ENCODE peak calls at places on chromosome X, in five cellular contexts. One of them, this sample, is unnamed.

GRCh38 chrX:152913354-152913753 is 15.5 kb downstream of the ZNF185 start:
- DNase-seq in NB4: peak
- DNase-seq in heart left ventricle: no peak
- DNase-seq in tibial nerve: no peak
- DNase-seq in HCT116: no peak
- DNase-seq in this sample: no peak

GRCh38 chrX:148504412-148504950 is 4.1 kb downstream of the AFF2 start:
- DNase-seq in NB4: peak
- DNase-seq in heart left ventricle: no peak
- DNase-seq in tibial nerve: no peak
- DNase-seq in HCT116: no peak
- DNase-seq in this sample: no peak

GRCh38 chrX:40936827-40937226 is 148.4 kb upstream of the USP9X start:
- DNase-seq in NB4: no peak
- DNase-seq in heart left ventricle: no peak
- DNase-seq in tibial nerve: no peak
- DNase-seq in HCT116: no peak
- DNase-seq in this sample: no peak

GRCh38 chrX:68751372-68751771 is 77.4 kb upstream of the EFNB1 start:
- DNase-seq in NB4: no peak
- DNase-seq in heart left ventricle: no peak
- DNase-seq in tibial nerve: no peak
- DNase-seq in HCT116: no peak
- DNase-seq in this sample: no peak

GRCh38 chrX:30023451-30023850 is 191.9 kb upstream of the MAGEB2 start:
- DNase-seq in NB4: no peak
- DNase-seq in heart left ventricle: no peak
- DNase-seq in tibial nerve: no peak
- DNase-seq in HCT116: no peak
- DNase-seq in this sample: no peak

GRCh38 chrX:108022491-108023089 is 22.3 kb upstream of the VSIG1 start:
- DNase-seq in NB4: no peak
- DNase-seq in heart left ventricle: no peak
- DNase-seq in tibial nerve: no peak
- DNase-seq in HCT116: no peak
- DNase-seq in this sample: no peak

GRCh38 chrX:129786210-129786651 is 6.5 kb downstream of the SASH3 start:
- DNase-seq in NB4: peak
- DNase-seq in heart left ventricle: no peak
- DNase-seq in tibial nerve: no peak
- DNase-seq in HCT116: no peak
- DNase-seq in this sample: no peak

GRCh38 chrX:3638280-3638873 is 75.1 kb downstream of the PRKX start:
- DNase-seq in NB4: peak
- DNase-seq in heart left ventricle: peak
- DNase-seq in tibial nerve: peak
- DNase-seq in HCT116: peak
- DNase-seq in this sample: peak

GRCh38 chrX:131845201-131845600 is 177.9 kb upstream of the STK26 start:
- DNase-seq in NB4: no peak
- DNase-seq in heart left ventricle: no peak
- DNase-seq in tibial nerve: no peak
- DNase-seq in HCT116: no peak
- DNase-seq in this sample: no peak

GRCh38 chrX:71128915-71129765 is 10.7 kb downstream of the MED12 start:
- DNase-seq in NB4: peak
- DNase-seq in heart left ventricle: peak
- DNase-seq in tibial nerve: peak
- DNase-seq in HCT116: no peak
- DNase-seq in this sample: peak

GRCh38 chrX:79366888-79367749 is at the start of gene ITM2A:
- DNase-seq in NB4: peak
- DNase-seq in heart left ventricle: peak
- DNase-seq in tibial nerve: peak
- DNase-seq in HCT116: no peak
- DNase-seq in this sample: peak

GRCh38 chrX:72137846-72138455 is 6.2 kb upstream of the RTL5 start:
- DNase-seq in NB4: no peak
- DNase-seq in heart left ventricle: no peak
- DNase-seq in tibial nerve: no peak
- DNase-seq in HCT116: no peak
- DNase-seq in this sample: no peak

GRCh38 chrX:104270916-104271512 is 16.3 kb upstream of the ESX1 start:
- DNase-seq in NB4: peak
- DNase-seq in heart left ventricle: peak
- DNase-seq in tibial nerve: peak
- DNase-seq in HCT116: peak
- DNase-seq in this sample: peak

GRCh38 chrX:70422886-70423336 is at the start of gene GDPD2:
- DNase-seq in NB4: peak
- DNase-seq in heart left ventricle: no peak
- DNase-seq in tibial nerve: no peak
- DNase-seq in HCT116: no peak
- DNase-seq in this sample: no peak

GRCh38 chrX:70452143-70452733 is 7.6 kb downstream of the DLG3 start:
- DNase-seq in NB4: peak
- DNase-seq in heart left ventricle: peak
- DNase-seq in tibial nerve: peak
- DNase-seq in HCT116: peak
- DNase-seq in this sample: no peak

GRCh38 chrX:13123857-13124345 is 79.5 kb upstream of the FAM9C start:
- DNase-seq in NB4: no peak
- DNase-seq in heart left ventricle: no peak
- DNase-seq in tibial nerve: no peak
- DNase-seq in HCT116: no peak
- DNase-seq in this sample: no peak

GRCh38 chrX:71178908-71179307 is 34.3 kb downstream of the NLGN3 start:
- DNase-seq in NB4: peak
- DNase-seq in heart left ventricle: peak
- DNase-seq in tibial nerve: peak
- DNase-seq in HCT116: peak
- DNase-seq in this sample: peak

GRCh38 chrX:97057349-97057909 is 173.7 kb downstream of the RPA4 start:
- DNase-seq in NB4: no peak
- DNase-seq in heart left ventricle: no peak
- DNase-seq in tibial nerve: no peak
- DNase-seq in HCT116: no peak
- DNase-seq in this sample: no peak

GRCh38 chrX:72716766-72717165 is 2.7 kb upstream of the PHKA1 start:
- DNase-seq in NB4: no peak
- DNase-seq in heart left ventricle: no peak
- DNase-seq in tibial nerve: no peak
- DNase-seq in HCT116: no peak
- DNase-seq in this sample: no peak

GRCh38 chrX:154369453-154370299 is 4.8 kb downstream of the FLNA start:
- DNase-seq in NB4: peak
- DNase-seq in heart left ventricle: peak
- DNase-seq in tibial nerve: peak
- DNase-seq in HCT116: peak
- DNase-seq in this sample: peak
- TF ChIP-seq POLR2A in NB4: no peak
- TF ChIP-seq POLR2A in heart left ventricle: peak
- TF ChIP-seq POLR2A in tibial nerve: no peak
- TF ChIP-seq POLR2A in HCT116: no peak
- TF ChIP-seq POLR2A in this sample: no peak

GRCh38 chrX:119682019-119682989 is 10.7 kb downstream of the SEPTIN6 start:
- DNase-seq in NB4: peak
- DNase-seq in heart left ventricle: no peak
- DNase-seq in tibial nerve: no peak
- DNase-seq in HCT116: no peak
- DNase-seq in this sample: no peak

GRCh38 chrX:119686087-119686639 is 6.8 kb downstream of the SEPTIN6 start:
- DNase-seq in NB4: peak
- DNase-seq in heart left ventricle: no peak
- DNase-seq in tibial nerve: no peak
- DNase-seq in HCT116: no peak
- DNase-seq in this sample: no peak

GRCh38 chrX:119687661-119688413 is 5.1 kb downstream of the SEPTIN6 start:
- DNase-seq in NB4: no peak
- DNase-seq in heart left ventricle: no peak
- DNase-seq in tibial nerve: no peak
- DNase-seq in HCT116: no peak
- DNase-seq in this sample: no peak

GRCh38 chrX:119685225-119686066 is 7.5 kb downstream of the SEPTIN6 start:
- DNase-seq in NB4: peak
- DNase-seq in heart left ventricle: peak
- DNase-seq in tibial nerve: no peak
- DNase-seq in HCT116: no peak
- DNase-seq in this sample: no peak

GRCh38 chrX:119684916-119685224 is 8.1 kb downstream of the SEPTIN6 start:
- DNase-seq in NB4: peak
- DNase-seq in heart left ventricle: no peak
- DNase-seq in tibial nerve: no peak
- DNase-seq in HCT116: no peak
- DNase-seq in this sample: no peak
- H3K4me3 ChIP-seq in NB4: peak
- H3K4me3 ChIP-seq in heart left ventricle: no peak
- H3K4me3 ChIP-seq in tibial nerve: no peak
- H3K4me3 ChIP-seq in HCT116: no peak
- H3K4me3 ChIP-seq in this sample: no peak

GRCh38 chrX:52261463-52262194 is 76.9 kb downstream of the MAGED4 start:
- DNase-seq in NB4: peak
- DNase-seq in heart left ventricle: peak
- DNase-seq in tibial nerve: peak
- DNase-seq in HCT116: peak
- DNase-seq in this sample: peak

GRCh38 chrX:52261125-52261462 is 76.4 kb downstream of the MAGED4 start:
- DNase-seq in NB4: no peak
- DNase-seq in heart left ventricle: no peak
- DNase-seq in tibial nerve: no peak
- DNase-seq in HCT116: no peak
- DNase-seq in this sample: no peak

GRCh38 chrX:52262195-52262546 is 77.5 kb downstream of the MAGED4 start:
- DNase-seq in NB4: no peak
- DNase-seq in heart left ventricle: no peak
- DNase-seq in tibial nerve: no peak
- DNase-seq in HCT116: no peak
- DNase-seq in this sample: no peak

GRCh38 chrX:52265713-52266112 is 81.0 kb downstream of the MAGED4 start:
- DNase-seq in NB4: no peak
- DNase-seq in heart left ventricle: no peak
- DNase-seq in tibial nerve: no peak
- DNase-seq in HCT116: no peak
- DNase-seq in this sample: no peak

GRCh38 chrX:52263417-52263816 is 78.7 kb downstream of the MAGED4 start:
- DNase-seq in NB4: no peak
- DNase-seq in heart left ventricle: no peak
- DNase-seq in tibial nerve: no peak
- DNase-seq in HCT116: no peak
- DNase-seq in this sample: no peak
- TF ChIP-seq POLR2A in NB4: no peak
- TF ChIP-seq POLR2A in heart left ventricle: no peak
- TF ChIP-seq POLR2A in tibial nerve: no peak
- TF ChIP-seq POLR2A in HCT116: no peak
- TF ChIP-seq POLR2A in this sample: no peak

GRCh38 chrX:134545524-134545923 is 85.6 kb downstream of the HPRT1 start:
- DNase-seq in NB4: no peak
- DNase-seq in heart left ventricle: no peak
- DNase-seq in tibial nerve: no peak
- DNase-seq in HCT116: no peak
- DNase-seq in this sample: no peak
- H3K4me3 ChIP-seq in NB4: no peak
- H3K4me3 ChIP-seq in heart left ventricle: no peak
- H3K4me3 ChIP-seq in tibial nerve: no peak
- H3K4me3 ChIP-seq in HCT116: no peak
- H3K4me3 ChIP-seq in this sample: no peak

DNA sequence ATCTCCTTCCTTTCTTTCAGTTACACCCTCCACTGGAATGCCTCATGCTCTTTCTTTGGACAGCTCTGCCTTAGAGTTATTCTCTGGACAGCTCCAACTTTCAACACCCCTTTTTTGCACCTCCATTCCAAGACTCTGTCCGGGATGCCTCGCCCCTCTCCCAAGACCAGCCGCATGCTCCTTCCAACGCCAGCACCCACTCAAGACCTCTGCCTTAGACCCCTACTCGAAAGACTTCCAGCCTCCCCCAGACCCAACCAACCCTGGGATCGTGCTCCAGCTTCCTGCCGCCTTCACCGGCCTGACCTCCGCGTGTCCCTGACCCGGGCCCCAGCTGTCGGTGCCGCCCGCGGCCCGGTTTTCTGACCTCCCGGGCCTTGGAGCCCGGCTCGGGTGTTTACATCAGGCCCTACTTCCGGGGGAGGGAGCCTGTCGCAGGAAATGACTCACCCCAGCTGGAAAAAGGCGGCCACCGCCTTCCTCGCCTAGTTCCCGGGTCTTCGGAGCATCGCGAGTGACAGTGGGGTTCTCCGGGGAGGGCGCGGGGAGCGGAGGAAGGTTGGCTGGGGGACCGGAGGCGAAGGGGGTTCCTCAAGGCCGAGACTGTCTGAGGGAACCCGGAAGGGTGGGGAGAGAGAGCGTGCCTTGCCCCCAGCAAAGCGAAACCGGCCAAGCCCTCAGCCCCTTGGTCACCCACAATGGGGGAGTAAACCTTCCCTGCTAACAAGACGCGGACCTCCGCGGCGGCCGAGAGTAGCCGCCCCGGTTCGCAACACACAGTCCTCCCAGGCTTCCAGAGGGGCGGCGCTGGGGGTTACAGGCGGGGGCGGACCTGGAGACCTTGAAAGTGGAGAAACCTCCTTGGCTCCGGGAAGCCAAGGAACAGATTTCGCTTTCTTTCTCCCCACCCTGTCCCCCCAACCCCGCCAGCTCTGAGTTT is at the start of gene WDR45:
- DNase-seq in NB4: peak
- DNase-seq in heart left ventricle: peak
- DNase-seq in tibial nerve: peak
- DNase-seq in HCT116: no peak
- DNase-seq in this sample: peak
- TF ChIP-seq POLR2A in NB4: no peak
- TF ChIP-seq POLR2A in heart left ventricle: peak
- TF ChIP-seq POLR2A in tibial nerve: peak
- TF ChIP-seq POLR2A in HCT116: no peak
- TF ChIP-seq POLR2A in this sample: peak

GRCh38 chrX:7109838-7110793 is 37.4 kb upstream of the STS start:
- DNase-seq in NB4: no peak
- DNase-seq in heart left ventricle: no peak
- DNase-seq in tibial nerve: no peak
- DNase-seq in HCT116: no peak
- DNase-seq in this sample: no peak
- H3K4me3 ChIP-seq in NB4: no peak
- H3K4me3 ChIP-seq in heart left ventricle: no peak
- H3K4me3 ChIP-seq in tibial nerve: no peak
- H3K4me3 ChIP-seq in HCT116: no peak
- H3K4me3 ChIP-seq in this sample: no peak

DNA sequence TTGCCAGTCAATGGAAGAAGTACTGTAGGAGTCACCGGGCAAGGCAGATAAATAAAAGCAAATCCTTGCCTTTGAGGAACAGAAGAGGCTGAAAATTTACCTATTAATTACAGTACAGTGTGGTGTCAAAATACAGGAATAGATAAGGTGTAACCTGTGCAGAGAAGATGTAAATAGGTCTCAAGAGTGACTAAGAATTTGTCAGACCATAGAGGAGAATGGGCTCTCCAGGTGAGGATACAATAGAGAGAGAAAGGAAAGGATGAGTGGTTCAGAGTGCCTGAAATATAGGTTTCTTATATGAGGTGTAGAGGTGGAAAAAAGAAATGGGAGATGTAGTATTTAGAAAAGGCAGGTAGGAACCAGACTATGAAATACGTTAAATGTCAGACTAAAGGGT is 801 bp upstream of the ZC4H2 start:
- DNase-seq in NB4: no peak
- DNase-seq in heart left ventricle: no peak
- DNase-seq in tibial nerve: no peak
- DNase-seq in HCT116: no peak
- DNase-seq in this sample: no peak
- TF ChIP-seq POLR2A in NB4: no peak
- TF ChIP-seq POLR2A in heart left ventricle: no peak
- TF ChIP-seq POLR2A in tibial nerve: no peak
- TF ChIP-seq POLR2A in HCT116: no peak
- TF ChIP-seq POLR2A in this sample: no peak